ENCODE peak calls at places on chromosome 6, in seven cellular contexts. D is effector CD4-positive, alpha-beta T cell; H is stimulated activated CD4-positive, alpha-beta T cell treated with anti-CD3 and anti-CD28 coated beads, Interleukin-1b, Interleukin-23, amount 100 ng/mL, for 4 hours; X is CD4-positive, alpha-beta T cell; Q is uterus; V is brain microvascular endothelial cell; U is T-helper 2 cell. M is an unnamed sample.

GRCh38 chr6:105851181-105851580 is 235.0 kb upstream of the PRDM1 start:
- DNase-seq in D (no peak), H (no peak), Q (peak), U (no peak), V (no peak), X (no peak), M (no peak)

GRCh38 chr6:151413372-151414145 is 22.2 kb upstream of the ZBTB2 start:
- DNase-seq in X (peak), Q (no peak), H (peak), V (no peak), D (peak), U (no peak), M (no peak)

GRCh38 chr6:89148016-89148750 is 2.3 kb downstream of the PM20D2 start:
- DNase-seq in V (no peak), Q (no peak), H (peak), X (no peak), D (no peak), U (no peak), M (no peak)

GRCh38 chr6:38776515-38776914 is 61.4 kb downstream of the DNAH8 start:
- DNase-seq in Q (no peak), D (no peak), U (no peak), H (no peak), V (peak), X (no peak), M (no peak)

GRCh38 chr6:126034671-126035070 is 48.3 kb downstream of the TRMT11 start:
- DNase-seq in V (no peak), Q (no peak), X (no peak), U (no peak), H (no peak), D (no peak), M (no peak)

GRCh38 chr6:108730556-108731228 is 117.5 kb upstream of the ARMC2 start:
- DNase-seq in V (no peak), Q (no peak), U (no peak), D (no peak), H (no peak), X (no peak), M (no peak)

GRCh38 chr6:41055149-41055548 is 2.1 kb downstream of the APOBEC2 start:
- DNase-seq in D (no peak), Q (no peak), V (no peak), U (no peak), X (no peak), H (no peak), M (no peak)

GRCh38 chr6:154721460-154721859 is 11.8 kb upstream of the SCAF8 start:
- DNase-seq in X (no peak), D (no peak), Q (no peak), H (no peak), U (no peak), V (peak), M (no peak)

GRCh38 chr6:134169881-134170486 is 117.6 kb upstream of the SLC2A12 start:
- DNase-seq in U (no peak), Q (no peak), V (no peak), D (no peak), X (no peak), H (no peak), M (no peak)

GRCh38 chr6:16163535-16164300 is 34.8 kb downstream of the MYLIP start:
- DNase-seq in D (no peak), X (no peak), V (peak), U (no peak), H (no peak), Q (no peak), M (no peak)

GRCh38 chr6:165662671-165663282 is at the start of gene PDE10A:
- DNase-seq in D (no peak), X (no peak), H (no peak), V (peak), U (no peak), Q (peak), M (no peak)

GRCh38 chr6:166642646-166643045 is 15.6 kb upstream of the RPS6KA2 start:
- DNase-seq in Q (no peak), H (no peak), X (no peak), D (no peak), U (no peak), V (no peak), M (no peak)

GRCh38 chr6:168007592-168008338 is 10.3 kb downstream of the KIF25 start:
- DNase-seq in H (no peak), Q (no peak), U (no peak), D (no peak), X (no peak), V (peak), M (no peak)

GRCh38 chr6:11634110-11634509 is 96.6 kb downstream of the TMEM170B start:
- DNase-seq in Q (no peak), X (no peak), H (no peak), D (no peak), V (no peak), U (no peak), M (no peak)

GRCh38 chr6:151320140-151320539 is 71.2 kb downstream of the ZBTB2 start:
- DNase-seq in Q (no peak), V (no peak), H (no peak), X (no peak), D (no peak), U (no peak), M (no peak)

M was measured in activated B cell treated with CpG ODN at 0.5 μM for 24 hours.